ENCODE peak calls at places on chromosome 10, in five cellular contexts. B is epithelial cell of esophagus; W is activated naive CD4-positive, alpha-beta T cell treated with anti-CD3 and anti-CD28 coated beads for 36 hours; C is NCI-H226; E is RPMI7951. O is an unnamed sample.

GRCh38 chr10:43082087-43082486 is 5.2 kb downstream of the RET start:
- DNase-seq in B (no peak), W (no peak), C (no peak), E (no peak), O (no peak)

GRCh38 chr10:19654576-19654975 is 161.7 kb upstream of the PLXDC2 start:
- DNase-seq in B (peak; percentile 76), W (no peak), C (peak; percentile 78), E (peak; percentile 63), O (no peak)

GRCh38 chr10:74103560-74104248 is 46.9 kb downstream of the AP3M1 start:
- DNase-seq in B (peak; percentile 15), W (no peak), C (no peak), E (peak; percentile 28), O (peak; percentile 39)

GRCh38 chr10:84176351-84176750 is 2.8 kb downstream of the GPR15LG start:
- DNase-seq in B (no peak), W (no peak), C (no peak), E (no peak), O (no peak)

GRCh38 chr10:132488231-132488821 is 49.3 kb upstream of the INPP5A start:
- DNase-seq in B (no peak), W (no peak), C (no peak), E (no peak), O (no peak)

GRCh38 chr10:70902659-70903261 is 14.4 kb upstream of the PCBD1 start:
- DNase-seq in B (no peak), W (no peak), C (no peak), E (no peak), O (no peak)

GRCh38 chr10:30762620-30763019 is 133.1 kb upstream of the LYZL2 start:
- DNase-seq in B (no peak), W (no peak), C (no peak), E (no peak), O (no peak)

GRCh38 chr10:97849491-97850402 is at the start of gene GOLGA7B:
- DNase-seq in B (peak; percentile 52), W (peak; percentile 62), C (peak; percentile 28), E (peak; percentile 49), O (peak; percentile 52)

GRCh38 chr10:12839349-12839927 is 162.1 kb downstream of the CCDC3 start:
- DNase-seq in B (no peak), W (no peak), C (no peak), E (no peak), O (no peak)

GRCh38 chr10:72506474-72506873 is 119.4 kb downstream of the MICU1 start:
- DNase-seq in B (no peak), W (no peak), C (no peak), E (no peak), O (no peak)

GRCh38 chr10:108132303-108132702 is 967.8 kb upstream of the SORCS1 start:
- DNase-seq in B (peak; percentile 56), W (no peak), C (no peak), E (peak; percentile 61), O (no peak)

GRCh38 chr10:68253356-68253755 is 21.4 kb upstream of the ATOH7 start:
- DNase-seq in B (no peak), W (no peak), C (no peak), E (no peak), O (no peak)

GRCh38 chr10:131172433-131172832 is 139.1 kb downstream of the TCERG1L start:
- DNase-seq in B (no peak), W (no peak), C (no peak), E (no peak), O (no peak)

GRCh38 chr10:1601371-1601906 is 135.9 kb downstream of the ADARB2 start:
- DNase-seq in B (peak; percentile 3), W (no peak), C (no peak), E (no peak), O (no peak)

GRCh38 chr10:11527700-11528255 is 83.7 kb downstream of the USP6NL start:
- DNase-seq in B (no peak), W (no peak), C (no peak), E (peak; percentile 50), O (no peak)